ENCODE peak calls at places on chromosomes 7 and 10, in four cellular contexts. L is mesenchymal stem cell, S is IMR-90, A is astrocyte. R is an unnamed sample.

GRCh38 chr7:112622159-112622715 is 141.4 kb downstream of the LSMEM1 start:
- DNase-seq in S (no peak), A (no peak), L (no peak), R (no peak)

GRCh38 chr10:80171248-80171660 is 34.1 kb downstream of the ANXA11 start:
- DNase-seq in L (no peak), S (no peak), A (no peak), R (no peak)

GRCh38 chr7:113491305-113491704 is 373.0 kb upstream of the SMIM30 start:
- DNase-seq in S (no peak), L (no peak), A (no peak), R (no peak)

GRCh38 chr10:8053446-8054242 is 844 bp upstream of the GATA3 start:
- DNase-seq in S (peak; percentile 70), L (peak; percentile 89), A (peak; percentile 59), R (peak; percentile 89)

GRCh38 chr7:136869991-136870798 is 1.7 kb downstream of the CHRM2 start:
- DNase-seq in S (peak; percentile 30), A (peak; percentile 25), L (peak; percentile 54), R (no peak)

GRCh38 chr7:35823440-35823839 is 22.6 kb downstream of the SEPTIN7 start:
- DNase-seq in A (no peak), S (no peak), L (no peak), R (no peak)

GRCh38 chr7:149147072-149147729 is at the start of gene ZNF398:
- DNase-seq in S (peak; percentile 77), A (peak; percentile 66), L (peak; percentile 76), R (peak; percentile 67)

GRCh38 chr7:34061175-34061574 is 155.8 kb downstream of the BMPER start:
- DNase-seq in L (peak; percentile 84), A (peak; percentile 88), S (peak; percentile 93), R (peak; percentile 87)

GRCh38 chr10:68301790-68302502 is 29.9 kb upstream of the HNRNPH3 start:
- DNase-seq in S (peak; percentile 75), L (peak; percentile 55), A (peak; percentile 60), R (peak; percentile 30)

GRCh38 chr7:576524-577277 is 57.1 kb upstream of the PDGFA start:
- DNase-seq in L (no peak), A (no peak), S (no peak), R (no peak)

GRCh38 chr7:101218236-101219130 is 518 bp downstream of the ZNHIT1 start:
- DNase-seq in A (no peak), L (peak; percentile 24), S (peak; percentile 7), R (no peak)

GRCh38 chr10:88282876-88283275 is 300.2 kb downstream of the RNLS start:
- DNase-seq in L (no peak), A (no peak), S (no peak), R (no peak)

GRCh38 chr10:12443026-12443425 is 93.7 kb downstream of the CAMK1D start:
- DNase-seq in S (no peak), L (no peak), A (no peak), R (no peak)

GRCh38 chr7:157514306-157514705 is 177.5 kb downstream of the DNAJB6 start:
- DNase-seq in L (no peak), A (no peak), S (no peak), R (no peak)

GRCh38 chr7:16695621-16696237 is 49.7 kb downstream of the BZW2 start:
- DNase-seq in S (peak; percentile 73), A (peak; percentile 44), L (peak; percentile 61), R (peak; percentile 47)

GRCh38 chr7:150408393-150409299 is 29.5 kb downstream of the ZNF775 start:
- DNase-seq in S (no peak), L (no peak), A (no peak), R (no peak)

GRCh38 chr7:144545330-144545729 is 141.8 kb upstream of the NOBOX start:
- DNase-seq in A (no peak), S (no peak), L (no peak), R (no peak)

GRCh38 chr7:153588596-153588995 is 463.6 kb upstream of the DPP6 start:
- DNase-seq in A (no peak), L (no peak), S (no peak), R (no peak)

GRCh38 chr7:112481833-112482669 is 1.3 kb downstream of the LSMEM1 start:
- DNase-seq in L (peak; percentile 92), S (peak; percentile 86), A (peak; percentile 92), R (peak; percentile 89)

GRCh38 chr10:3925184-3925583 is 140.2 kb upstream of the KLF6 start:
- DNase-seq in L (no peak), A (no peak), S (no peak), R (no peak)
- H3K27ac ChIP-seq in L (no peak overlapping the region), A (no peak overlapping the region), S (no peak overlapping the region), R (peak overlapping the region; percentile 88)

DNA sequence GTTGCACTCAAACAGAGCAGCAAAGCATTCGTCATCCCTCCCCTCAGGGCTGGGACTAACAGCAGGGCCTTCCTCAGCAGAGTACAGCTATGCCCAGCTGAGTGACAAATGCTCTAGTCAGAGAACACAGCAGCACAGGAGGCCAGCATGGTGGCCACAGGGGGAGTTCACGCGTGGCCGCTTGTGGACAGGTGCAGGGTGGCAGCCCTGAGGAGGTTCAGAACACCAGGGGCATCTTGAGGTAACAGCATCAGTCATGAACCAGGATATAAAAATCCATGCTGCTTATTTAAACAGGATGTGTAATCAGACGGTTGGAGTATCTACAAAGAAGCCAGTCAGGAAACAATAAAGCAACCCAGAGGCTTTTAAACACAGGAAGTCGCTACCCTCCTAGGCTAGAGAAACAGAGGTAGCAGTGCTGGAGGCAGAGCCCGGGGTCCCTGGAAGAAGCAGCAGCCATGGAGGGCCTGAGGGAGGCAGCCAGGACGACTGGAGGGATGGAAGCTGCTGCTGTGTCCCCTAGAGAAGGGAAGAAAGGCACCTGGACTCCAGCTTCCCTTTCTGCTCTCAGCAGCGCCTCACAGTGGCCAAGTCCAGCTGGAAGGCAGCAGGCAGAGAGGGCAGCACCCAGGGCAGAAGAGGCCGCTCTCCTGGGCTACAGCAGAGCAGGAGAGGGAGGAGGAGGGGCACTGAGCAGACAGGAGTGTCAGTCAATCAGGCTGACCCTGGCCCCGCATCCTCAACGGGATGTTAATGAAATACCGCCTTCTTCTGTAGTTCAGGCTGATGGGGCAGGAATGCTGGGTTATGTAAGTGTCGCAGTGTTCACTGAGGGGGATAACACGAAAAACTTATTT is 70.8 kb upstream of the UCN3 start:
- DNase-seq in L (peak; percentile 64), A (no peak), S (peak; percentile 33), R (peak; percentile 32)
- H3K4me1 ChIP-seq in L (peaks cover 6% of the 10 kb centered on the region), A (peaks cover 10% of the 10 kb centered on the region), S (peaks cover 8% of the 10 kb centered on the region), R (peaks cover 24% of the 10 kb centered on the region)

GRCh38 chr7:7177044-7177517 is 5.3 kb upstream of the C1GALT1 start:
- DNase-seq in S (peak; percentile 85), A (peak; percentile 90), L (peak; percentile 74), R (peak; percentile 95)
- H3K4me2 ChIP-seq in S (peak overlapping the region; percentile 58), A (peak overlapping the region; percentile 81), L (no peak overlapping the region), R (peak overlapping the region; percentile 84)

GRCh38 chr7:47640215-47640739 is 58.4 kb upstream of the TNS3 start:
- DNase-seq in S (no peak), A (no peak), L (no peak), R (no peak)
- H3K27ac ChIP-seq in S (no peak overlapping the region), A (peak overlapping the region; percentile 57), L (no peak overlapping the region), R (no peak overlapping the region)

GRCh38 chr10:29730461-29730860 is 95.7 kb upstream of the SVIL start:
- DNase-seq in A (no peak), S (no peak), L (no peak), R (no peak)

GRCh38 chr10:29731760-29732159 is 97.0 kb upstream of the SVIL start:
- DNase-seq in S (no peak), A (no peak), L (no peak), R (no peak)

GRCh38 chr10:29732918-29733317 is 98.1 kb upstream of the SVIL start:
- DNase-seq in S (no peak), L (no peak), A (no peak), R (no peak)

GRCh38 chr10:29733323-29733722 is 98.6 kb upstream of the SVIL start:
- DNase-seq in S (no peak), A (no peak), L (no peak), R (no peak)

GRCh38 chr10:29730969-29731368 is 96.2 kb upstream of the SVIL start:
- DNase-seq in S (no peak), L (no peak), A (no peak), R (no peak)
- H3K4me1 ChIP-seq in S (peaks cover 6% of the 10 kb centered on the region), L (peaks cover 15% of the 10 kb centered on the region), A (peaks cover 26% of the 10 kb centered on the region), R (peaks cover 13% of the 10 kb centered on the region)

DNA sequence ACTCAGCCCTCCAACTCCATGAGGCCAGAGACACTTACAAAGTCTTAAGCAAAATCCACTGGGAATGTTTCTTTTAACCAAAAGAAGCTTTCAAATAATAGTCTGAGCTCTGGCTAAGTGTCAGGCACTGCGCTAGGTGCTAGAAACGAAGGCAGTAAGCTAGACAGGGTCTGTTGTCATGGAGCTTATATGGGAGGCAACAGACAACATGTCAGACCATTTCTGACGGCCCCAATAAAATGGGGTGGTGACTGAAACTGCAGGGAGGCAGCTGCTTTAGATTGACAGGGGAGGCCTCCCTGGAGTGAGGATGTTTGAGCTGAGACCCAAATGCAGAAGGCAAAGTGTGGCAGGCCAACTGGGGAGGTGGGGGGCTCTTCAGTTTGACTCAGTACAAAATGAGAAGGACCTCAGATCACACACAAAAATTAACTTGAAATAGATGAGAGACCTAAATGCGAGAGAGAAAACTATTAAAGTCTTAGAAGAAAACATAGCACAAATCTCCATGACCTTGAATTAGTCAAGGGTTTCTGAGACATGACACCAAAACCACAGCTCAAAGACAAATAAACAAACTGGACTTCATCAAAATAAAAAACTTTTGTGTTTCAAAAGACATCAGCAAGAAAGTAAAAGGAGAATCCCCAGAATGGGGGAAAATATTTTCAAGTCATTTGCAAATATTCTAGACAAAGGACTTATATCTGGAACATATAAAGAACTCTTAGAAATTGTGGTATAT is 40.6 kb downstream of the SH3PXD2A start:
- DNase-seq in A (no peak), L (peak; percentile 75), S (peak; percentile 61), R (no peak)
- H3K4me2 ChIP-seq in A (no peak overlapping the region), L (no peak overlapping the region), S (no peak overlapping the region), R (no peak overlapping the region)

GRCh38 chr10:17236468-17236886 is 8.4 kb downstream of the VIM start:
- DNase-seq in S (no peak), A (no peak), L (peak; percentile 51), R (no peak)

GRCh38 chr10:17238445-17239275 is 10.6 kb downstream of the VIM start:
- DNase-seq in S (peak; percentile 80), L (peak; percentile 92), A (peak; percentile 83), R (peak; percentile 63)

GRCh38 chr10:17237163-17237562 is 9.1 kb downstream of the VIM start:
- DNase-seq in S (no peak), A (no peak), L (peak; percentile 33), R (no peak)

GRCh38 chr10:17239276-17239660 is 11.2 kb downstream of the VIM start:
- DNase-seq in L (no peak), S (no peak), A (no peak), R (no peak)

GRCh38 chr10:17237915-17238444 is 9.9 kb downstream of the VIM start:
- DNase-seq in L (no peak), S (peak; percentile 51), A (no peak), R (no peak)
- H3K27ac ChIP-seq in L (peak overlapping the region; percentile 45), S (no peak overlapping the region), A (peak overlapping the region; percentile 48), R (peak overlapping the region; percentile 42)

DNA sequence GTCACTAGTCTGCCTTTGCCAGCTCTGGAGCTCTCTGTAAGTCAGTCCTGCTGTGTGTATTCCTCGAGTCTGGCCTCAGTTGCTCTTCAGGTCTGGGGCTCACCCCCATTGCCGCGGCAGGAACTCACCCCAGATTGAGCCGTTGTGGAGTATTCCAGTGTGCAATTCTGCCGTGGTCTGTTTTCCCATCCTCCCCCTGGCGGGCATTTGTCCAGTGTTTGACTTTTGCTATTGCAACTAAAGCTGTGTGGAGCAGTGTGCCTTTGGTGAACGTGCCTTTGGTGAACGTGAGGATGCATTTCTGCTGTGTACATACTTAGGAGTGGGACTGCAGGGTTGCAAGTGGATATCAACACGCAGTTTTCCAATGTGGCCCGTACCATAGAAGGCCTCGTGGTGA is 134.5 kb downstream of the FAM53B start:
- DNase-seq in S (no peak), A (no peak), L (no peak), R (no peak)
- H3K4me1 ChIP-seq in S (no peaks in the 10 kb centered on the region), A (no peaks in the 10 kb centered on the region), L (no peaks in the 10 kb centered on the region), R (no peaks in the 10 kb centered on the region)